ENCODE peak calls at places on chromosomes 2 and 18, in five cellular contexts. T is OCI-LY7, M is foreskin keratinocyte, A is colonic mucosa, X is upper lobe of right lung. E is an unnamed sample.
A peak's percentile ranks its signal among the peaks of the same experiment; 100 is the strongest.

GRCh38 chr2:127661072-127661618 is 14.2 kb downstream of the LIMS2 start:
- DNase-seq in X (peak; percentile 54), T (no peak), A (no peak), M (no peak), E (no peak)

GRCh38 chr2:225584821-225585220 is 185.3 kb downstream of the NYAP2 start:
- DNase-seq in A (no peak), M (no peak), T (peak; percentile 2), X (no peak), E (no peak)

GRCh38 chr2:218879881-218880748 is 537 bp upstream of the WNT10A start:
- DNase-seq in X (peak; percentile 73), M (peak; percentile 13), A (peak; percentile 46), T (peak; percentile 89), E (no peak)

GRCh38 chr18:67385455-67385854 is 131.1 kb downstream of the DSEL start:
- DNase-seq in T (no peak), X (no peak), M (no peak), A (no peak), E (no peak)

GRCh38 chr2:215454519-215454918 is 18.7 kb upstream of the FN1 start:
- DNase-seq in X (no peak), T (peak; percentile 33), A (no peak), M (peak; percentile 40), E (peak; percentile 70)

GRCh38 chr18:36592282-36592681 is 236.5 kb downstream of the TPGS2 start:
- DNase-seq in M (peak; percentile 88), X (no peak), T (no peak), A (no peak), E (no peak)

GRCh38 chr2:204363513-204363912 is 181.8 kb upstream of the PARD3B start:
- DNase-seq in T (no peak), M (no peak), A (no peak), X (no peak), E (no peak)

GRCh38 chr2:202494300-202494699 is 118.2 kb downstream of the BMPR2 start:
- DNase-seq in M (no peak), X (no peak), T (no peak), A (peak; percentile 40), E (peak; percentile 22)

GRCh38 chr2:185484601-185485000 is 254.0 kb upstream of the FSIP2 start:
- DNase-seq in M (no peak), T (no peak), A (no peak), X (no peak), E (no peak)

GRCh38 chr2:112758701-112759100 is 5.7 kb downstream of the CKAP2L start:
- DNase-seq in A (no peak), M (no peak), X (no peak), T (no peak), E (no peak)

GRCh38 chr18:58990720-58991119 is 126.0 kb downstream of the ZNF532 start:
- DNase-seq in A (no peak), X (no peak), M (no peak), T (no peak), E (no peak)

GRCh38 chr18:77114564-77115391 is 17.8 kb downstream of the MBP start:
- DNase-seq in M (peak; percentile 99), T (no peak), X (peak; percentile 94), A (peak; percentile 87), E (no peak)

GRCh38 chr2:190170673-190171072 is 108.1 kb upstream of the MSTN start:
- DNase-seq in X (no peak), T (no peak), A (no peak), M (no peak), E (no peak)

GRCh38 chr2:25388491-25388890 is 46.8 kb upstream of the DNMT3A start:
- DNase-seq in M (peak; percentile 29), X (no peak), A (no peak), T (peak; percentile 58), E (no peak)

GRCh38 chr18:56382541-56382940 is 255.9 kb downstream of the TXNL1 start:
- DNase-seq in M (no peak), A (no peak), T (no peak), X (no peak), E (no peak)

GRCh38 chr2:103788346-103788745 is 1026.5 kb downstream of the TMEM182 start:
- DNase-seq in X (no peak), T (no peak), M (no peak), A (no peak), E (no peak)

GRCh38 chr2:222353998-222354397 is 55.2 kb upstream of the PAX3 start:
- DNase-seq in T (no peak), M (no peak), A (no peak), X (no peak), E (no peak)

GRCh38 chr18:9575558-9575957 is 38.8 kb downstream of the PPP4R1 start:
- DNase-seq in T (peak; percentile 69), A (peak; percentile 86), M (peak; percentile 76), X (peak; percentile 64), E (peak; percentile 95)

GRCh38 chr18:39167990-39168389 is 1602.4 kb upstream of the CELF4 start:
- DNase-seq in X (no peak), T (no peak), A (no peak), M (no peak), E (no peak)

GRCh38 chr2:68027959-68028358 is 34.8 kb downstream of the C1D start:
- DNase-seq in T (no peak), A (no peak), M (peak; percentile 77), X (no peak), E (peak; percentile 25)

GRCh38 chr18:58128286-58129018 is 84.4 kb downstream of the NEDD4L start:
- DNase-seq in T (no peak), M (no peak), X (no peak), A (peak; percentile 60), E (no peak)

GRCh38 chr2:234102112-234102511 is 51.6 kb downstream of the SPP2 start:
- DNase-seq in T (peak; percentile 15), X (no peak), A (no peak), M (peak; percentile 48), E (peak; percentile 65)

GRCh38 chr18:44823782-44824181 is 143.1 kb downstream of the SETBP1 start:
- DNase-seq in X (no peak), T (no peak), M (peak; percentile 88), A (no peak), E (peak; percentile 75)

GRCh38 chr2:66940082-66940481 is 457.1 kb upstream of the ETAA1 start:
- DNase-seq in X (no peak), M (no peak), A (no peak), T (no peak), E (no peak)

GRCh38 chr2:159584796-159585195 is 31.6 kb downstream of the BAZ2B start:
- DNase-seq in M (no peak), T (no peak), A (no peak), X (no peak), E (no peak)

GRCh38 chr2:11024010-11024615 is 112.4 kb downstream of the KCNF1 start:
- DNase-seq in A (peak; percentile 25), T (no peak), X (no peak), M (no peak), E (no peak)

GRCh38 chr2:139574371-139574770 is 794.2 kb upstream of the NXPH2 start:
- DNase-seq in X (no peak), T (no peak), A (no peak), M (no peak), E (no peak)

GRCh38 chr18:39491408-39491807 is 1925.8 kb upstream of the CELF4 start:
- DNase-seq in M (no peak), X (no peak), T (no peak), A (no peak), E (no peak)

DNA sequence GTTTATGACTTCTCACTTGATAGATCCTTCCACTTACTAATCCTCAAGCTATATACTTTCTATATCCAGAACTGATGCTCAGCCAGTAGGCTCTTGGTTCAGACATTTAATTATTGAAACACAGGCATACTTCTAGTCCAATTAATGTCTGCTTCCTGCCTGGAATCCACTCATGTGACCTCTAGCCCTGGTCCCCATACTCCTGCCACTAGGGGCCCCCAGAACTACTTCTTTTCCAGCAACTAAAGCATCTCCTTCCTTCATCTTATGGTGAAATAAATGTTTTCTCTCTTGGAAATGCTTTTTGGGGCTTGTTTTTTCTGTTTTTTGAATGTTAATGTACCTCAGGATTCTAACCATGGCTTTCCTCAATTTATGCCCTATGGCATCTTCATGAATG is 527.6 kb downstream of the SATB2 start:
- DNase-seq in X (no peak), T (peak; percentile 25), M (no peak), A (no peak), E (no peak)
- TF ChIP-seq CTCF in X (no peak), T (peak; percentile 74), M (peak; percentile 22), A (no peak), E (peak; percentile 33)

GRCh38 chr2:72330673-72331072 is 183.0 kb upstream of the CYP26B1 start:
- DNase-seq in M (no peak), X (no peak), A (no peak), T (no peak), E (peak; percentile 5)

GRCh38 chr2:72326759-72327158 is 179.1 kb upstream of the CYP26B1 start:
- DNase-seq in X (no peak), T (no peak), M (no peak), A (no peak), E (peak; percentile 20)

DNA sequence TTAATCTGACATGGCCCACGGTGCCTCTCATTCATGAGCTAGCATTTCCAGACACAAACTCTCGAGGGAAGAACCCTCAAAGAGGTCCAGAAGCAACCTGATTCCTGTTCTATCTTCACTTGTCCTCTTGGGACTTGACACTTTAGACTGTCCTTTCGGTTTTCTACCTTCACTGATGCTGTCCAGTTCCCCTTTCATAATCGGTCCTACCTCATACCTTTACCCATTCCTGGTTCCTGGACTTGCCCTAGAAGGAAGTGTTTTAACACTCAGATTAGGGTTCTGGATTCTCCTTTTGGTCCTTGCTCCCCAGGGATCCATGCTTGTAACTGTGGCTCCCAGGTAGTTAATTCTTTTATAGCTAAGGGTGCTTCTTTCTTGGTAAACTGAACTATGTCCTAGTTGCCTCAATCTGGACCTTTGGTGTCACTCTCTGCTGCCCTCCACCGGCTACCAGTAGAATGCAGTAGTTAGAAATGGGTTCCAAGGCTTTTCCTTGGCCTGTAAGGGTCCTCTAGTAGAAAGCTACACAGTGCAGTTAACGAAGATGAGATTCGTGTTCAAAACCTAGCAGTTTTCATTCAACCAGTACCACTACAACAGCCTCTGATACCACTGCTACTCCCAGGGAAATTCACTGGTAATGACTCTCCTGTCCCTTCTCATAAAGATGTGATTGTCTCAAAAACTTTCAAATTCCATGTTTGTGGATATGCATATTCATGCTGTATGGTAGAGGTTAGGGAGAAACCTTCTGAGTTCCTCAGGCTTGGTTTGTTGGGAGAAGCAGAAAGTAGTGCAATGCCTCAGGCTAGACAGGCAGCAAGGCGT is 178.1 kb upstream of the CYP26B1 start:
- DNase-seq in X (no peak), A (peak; percentile 67), M (no peak), T (peak; percentile 18), E (peak; percentile 52)
- TF ChIP-seq CTCF in X (peak; percentile 47), A (peak; percentile 63), M (peak; percentile 66), T (peak; percentile 82), E (peak; percentile 78)

DNA sequence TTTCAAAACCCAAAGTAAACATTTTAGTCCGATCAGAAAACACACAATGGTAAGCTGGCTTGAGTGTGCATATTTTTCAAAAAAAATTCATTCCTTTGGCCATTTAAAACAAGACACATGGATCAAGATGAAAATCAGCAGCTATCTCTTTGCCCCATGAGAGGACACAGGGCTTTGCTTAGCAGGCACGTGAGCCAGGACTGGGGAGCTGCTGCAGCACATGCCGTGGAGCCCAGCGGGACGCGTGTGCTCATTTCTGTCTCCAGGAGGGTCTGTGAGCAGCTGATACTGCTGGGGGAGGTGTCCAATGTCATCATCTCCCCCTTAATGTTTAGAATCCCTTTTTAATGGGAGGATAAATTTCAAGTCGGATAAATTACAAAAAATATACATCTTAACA is 49.8 kb upstream of the CNGA3 start:
- DNase-seq in A (no peak), T (no peak), X (no peak), M (no peak), E (no peak)
- TF ChIP-seq CTCF in A (no peak), T (no peak), X (no peak), M (no peak), E (no peak)

GRCh38 chr2:172561270-172561669 is 5.4 kb downstream of the PDK1 start:
- DNase-seq in M (no peak), A (no peak), X (no peak), T (no peak), E (no peak)
- TF ChIP-seq CTCF in M (no peak), A (no peak), X (no peak), T (no peak), E (no peak)